ENCODE peak calls at places on chromosomes 4 and X, in four cellular contexts. M, K, O and C are unnamed samples.

GRCh38 chrX:8971116-8971515 is 62.8 kb downstream of the FAM9B start:
- DNase-seq in M (no peak), K (no peak), O (no peak), C (peak)

GRCh38 chrX:5916945-5917344 is 311.7 kb downstream of the NLGN4X start:
- DNase-seq in M (no peak), K (no peak), O (no peak), C (no peak)

GRCh38 chr4:64584981-64585557 is 175.8 kb upstream of the TECRL start:
- DNase-seq in M (no peak), K (peak), O (no peak), C (peak)

GRCh38 chr4:54392459-54392858 is 163.4 kb downstream of the PDGFRA start:
- DNase-seq in M (no peak), K (no peak), O (no peak), C (no peak)

GRCh38 chrX:79604364-79604763 is 237.2 kb upstream of the ITM2A start:
- DNase-seq in M (no peak), K (no peak), O (no peak), C (no peak)

GRCh38 chrX:68832516-68833447 is 4.0 kb downstream of the EFNB1 start:
- DNase-seq in M (no peak), K (no peak), O (no peak), C (no peak)

GRCh38 chr4:185263419-185263818 is 54.0 kb downstream of the SNX25 start:
- DNase-seq in M (no peak), K (no peak), O (no peak), C (no peak)

GRCh38 chr4:132770776-132771175 is 378.3 kb upstream of the PCDH10 start:
- DNase-seq in M (no peak), K (no peak), O (no peak), C (no peak)

GRCh38 chr4:7673111-7673510 is 238.4 kb upstream of the PSAPL1 start:
- DNase-seq in M (no peak), K (no peak), O (no peak), C (no peak)

GRCh38 chrX:14616876-14617275 is 87.5 kb downstream of the GLRA2 start:
- DNase-seq in M (no peak), K (no peak), O (no peak), C (no peak)

GRCh38 chrX:139920306-139920705 is 12.5 kb downstream of the ATP11C start:
- DNase-seq in M (no peak), K (no peak), O (no peak), C (no peak)

GRCh38 chr4:95524722-95525121 is 24.1 kb downstream of the UNC5C start:
- DNase-seq in M (no peak), K (no peak), O (no peak), C (no peak)

GRCh38 chrX:41468647-41469323 is 21.6 kb downstream of the NYX start:
- DNase-seq in M (no peak), K (no peak), O (no peak), C (no peak)

GRCh38 chr4:8475751-8476575 is 35.4 kb downstream of the TRMT44 start:
- DNase-seq in M (no peak), K (no peak), O (no peak), C (no peak)

GRCh38 chr4:1354136-1354982 is 7.4 kb downstream of the UVSSA start:
- DNase-seq in M (no peak), K (no peak), O (no peak), C (no peak)

GRCh38 chr4:3345384-3345783 is 52.6 kb downstream of the RGS12 start:
- DNase-seq in M (no peak), K (no peak), O (no peak), C (no peak)

GRCh38 chr4:83552924-83553323 is 17.0 kb downstream of the GPAT3 start:
- DNase-seq in M (no peak), K (no peak), O (no peak), C (no peak)

GRCh38 chr4:8294036-8294435 is 24.5 kb downstream of the HTRA3 start:
- DNase-seq in M (no peak), K (no peak), O (no peak), C (no peak)

GRCh38 chr4:39814403-39815185 is 116.7 kb downstream of the UBE2K start:
- DNase-seq in M (no peak), K (no peak), O (no peak), C (peak)
- H3K4me2 ChIP-seq in M (no peak), K (no peak), O (no peak), C (peak)

GRCh38 chr4:147924604-147925412 is 192.9 kb downstream of the ARHGAP10 start:
- DNase-seq in M (no peak), K (no peak), O (peak), C (no peak)
- TF ChIP-seq SP1 in M (no peak), K (no peak), O (no peak), C (no peak)

DNA sequence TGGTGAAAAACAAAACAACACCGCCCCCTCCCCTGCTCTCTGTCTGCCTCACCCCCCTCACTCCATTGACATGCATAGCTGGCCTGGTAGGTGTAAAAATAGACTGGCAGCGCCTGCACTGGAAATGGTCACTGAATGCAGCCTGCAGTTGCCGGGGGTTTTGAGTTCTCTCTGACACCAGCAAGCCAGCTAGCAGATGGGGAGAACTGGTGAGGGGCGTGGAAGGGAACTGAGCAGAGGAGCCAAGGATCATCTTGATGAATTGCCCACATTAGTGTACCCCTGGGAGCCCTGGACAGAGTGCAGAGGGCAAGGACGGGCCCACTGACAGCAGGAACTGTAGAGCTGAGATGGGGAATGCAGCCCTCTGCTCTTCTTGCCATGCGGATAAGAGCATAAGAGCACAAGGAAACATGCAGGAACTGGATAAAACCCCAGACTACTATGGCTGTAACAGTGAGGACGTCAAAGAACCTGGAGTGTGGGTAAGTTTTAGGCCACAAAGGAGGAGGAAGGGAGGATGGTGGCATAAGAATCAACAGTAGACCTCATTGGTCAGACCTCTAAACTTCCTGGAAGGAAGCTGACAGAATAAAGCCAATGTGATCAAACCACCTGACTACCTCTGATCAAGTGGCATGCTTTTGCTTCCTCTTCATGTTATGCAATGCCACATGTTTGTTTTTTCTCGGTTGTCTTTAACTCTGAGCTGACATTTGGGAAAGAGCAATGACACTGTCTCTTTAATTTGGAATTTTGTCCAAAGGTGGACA is 96.3 kb downstream of the ANK2 start:
- DNase-seq in M (no peak), K (no peak), O (peak), C (no peak)
- H3K4me2 ChIP-seq in M (no peak), K (no peak), O (peak), C (no peak)

DNA sequence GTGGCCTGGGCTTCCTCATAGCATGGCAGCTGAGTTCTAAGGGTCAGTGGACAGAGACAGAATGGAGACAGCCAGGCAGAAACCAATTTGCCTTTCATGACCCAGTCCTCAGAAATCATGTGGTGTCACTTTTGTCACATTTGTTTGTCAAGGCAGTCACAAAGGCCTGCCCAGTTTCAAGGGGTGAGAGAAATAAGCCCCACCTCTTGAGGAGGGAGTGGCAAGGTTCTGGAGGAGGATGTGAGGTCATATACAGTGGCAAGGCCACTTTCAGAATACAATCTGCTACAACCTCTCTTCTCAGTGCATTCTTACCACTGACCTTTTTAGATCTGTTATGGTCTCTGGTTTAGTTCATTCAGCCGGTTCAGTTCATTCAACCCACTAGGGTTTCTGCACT is 103.7 kb upstream of the BCOR start:
- DNase-seq in M (peak), K (no peak), O (no peak), C (no peak)
- TF ChIP-seq SP1 in M (no peak), K (no peak), O (no peak), C (no peak)

GRCh38 chr4:152045397-152045780 is 284.6 kb upstream of the GATB start:
- DNase-seq in M (no peak), K (no peak), O (no peak), C (no peak)
- H3K4me2 ChIP-seq in M (peak), K (no peak), O (peak), C (peak)

GRCh38 chrX:57587607-57588006 is 4.2 kb upstream of the ZXDB start:
- DNase-seq in M (no peak), K (no peak), O (no peak), C (no peak)
- TF ChIP-seq SP1 in M (no peak), K (no peak), O (no peak), C (no peak)

GRCh38 chr4:40662962-40663604 is 33.4 kb upstream of the RBM47 start:
- DNase-seq in M (peak), K (no peak), O (no peak), C (no peak)
- H3K4me2 ChIP-seq in M (peak), K (no peak), O (no peak), C (peak)

DNA sequence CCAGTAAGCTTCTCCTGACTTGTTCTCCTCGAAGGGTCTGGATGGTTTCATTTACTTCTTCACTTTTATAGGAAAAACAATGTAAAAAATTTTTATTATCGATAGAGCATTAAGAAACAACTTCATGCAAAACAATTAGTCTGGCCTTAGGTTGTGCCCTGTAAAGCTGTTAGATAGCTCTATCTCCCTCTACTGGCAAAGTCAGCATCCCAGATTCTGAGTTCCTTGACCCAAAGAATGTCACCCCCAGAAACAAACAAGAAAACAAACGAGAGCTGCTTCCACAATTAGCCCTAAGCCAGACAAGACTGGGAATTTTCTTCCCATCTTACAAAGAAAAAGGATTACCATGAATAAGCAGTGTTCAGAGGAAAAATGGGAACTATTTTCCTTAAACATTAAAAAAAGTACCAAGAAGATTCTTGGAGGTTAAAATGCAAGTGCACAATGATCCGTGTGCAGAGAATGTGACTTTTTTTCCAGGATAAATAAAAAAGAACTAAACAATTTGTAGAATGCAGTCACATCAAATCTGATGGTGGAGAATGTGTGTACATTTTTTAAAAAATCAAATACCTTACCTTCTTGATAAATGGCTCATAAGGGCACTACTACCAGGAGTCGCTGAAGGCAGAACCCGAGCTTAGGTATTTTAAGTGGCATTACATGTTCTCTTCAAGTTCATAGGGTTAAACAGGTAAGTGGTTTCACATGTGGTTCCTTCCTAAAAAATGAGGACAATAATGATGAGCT is 293.2 kb downstream of the FBXO8 start:
- DNase-seq in M (no peak), K (no peak), O (peak), C (peak)
- TF ChIP-seq SP1 in M (no peak), K (no peak), O (no peak), C (no peak)

DNA sequence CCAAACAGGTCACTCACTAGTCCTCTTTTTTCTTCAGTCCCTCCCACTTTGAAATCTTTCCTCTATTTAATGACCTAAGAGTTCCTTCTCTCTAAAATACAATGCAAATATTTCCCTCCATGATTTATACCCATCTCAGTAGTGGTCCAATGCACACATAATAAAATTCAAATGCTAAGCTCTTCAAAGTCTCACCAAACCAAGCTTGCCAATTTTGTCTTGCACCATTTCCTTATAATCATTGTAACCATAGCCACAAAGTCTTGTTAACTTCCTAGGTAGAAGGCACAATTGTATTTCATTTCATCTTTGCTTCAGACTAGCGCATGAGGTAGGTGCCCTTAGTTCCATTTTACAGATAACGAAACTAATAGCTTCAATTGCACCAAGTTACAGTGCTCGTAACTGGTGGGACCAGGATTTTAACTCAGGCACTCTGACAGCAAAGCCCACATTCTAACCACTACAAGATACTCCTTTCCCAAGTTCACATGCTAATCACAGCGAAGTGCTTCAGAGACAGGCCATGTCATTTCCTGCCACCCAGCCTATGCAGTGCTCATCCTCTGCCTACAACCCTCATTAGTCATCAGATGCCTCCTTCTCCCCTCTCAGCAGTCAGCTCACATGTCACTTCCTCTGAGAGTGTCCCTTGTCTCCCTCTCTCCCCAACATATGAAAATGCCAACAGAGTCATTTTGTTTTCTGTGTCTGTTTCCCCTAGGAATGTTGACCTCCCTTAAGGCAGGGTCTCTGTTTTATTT is 66.9 kb upstream of the PPARGC1A start:
- DNase-seq in M (no peak), K (no peak), O (no peak), C (no peak)
- H3K4me2 ChIP-seq in M (no peak), K (no peak), O (no peak), C (no peak)